ENCODE peak calls at places on chromosomes 1 and 21, in six cellular contexts. C, D, J, Z, V and E are unnamed samples.

GRCh38 chr21:41458121-41458520 is 32.1 kb downstream of the MX1 start:
- DNase-seq in C (no peak), D (no peak), J (no peak), Z (no peak), V (no peak), E (no peak)

GRCh38 chr1:67534627-67535065 is 104.4 kb upstream of the SERBP1 start:
- DNase-seq in C (no peak), D (no peak), J (no peak), Z (no peak), V (no peak), E (no peak)

GRCh38 chr1:181390350-181391080 is 92.8 kb upstream of the CACNA1E start:
- DNase-seq in C (no peak), D (no peak), J (no peak), Z (no peak), V (no peak), E (peak)

GRCh38 chr1:162185299-162185698 is 115.8 kb downstream of the NOS1AP start:
- DNase-seq in C (no peak), D (peak), J (no peak), Z (no peak), V (no peak), E (no peak)

GRCh38 chr1:85894651-85895050 is 186.4 kb upstream of the ZNHIT6 start:
- DNase-seq in C (no peak), D (peak), J (peak), Z (peak), V (no peak), E (peak)

GRCh38 chr1:159647616-159648015 is 60.0 kb downstream of the APCS start:
- DNase-seq in C (no peak), D (no peak), J (no peak), Z (no peak), V (no peak), E (no peak)

GRCh38 chr21:37281993-37282392 is 14.9 kb upstream of the VPS26C start:
- DNase-seq in C (no peak), D (peak), J (no peak), Z (no peak), V (peak), E (no peak)

GRCh38 chr1:36175137-36176095 is 19.5 kb downstream of the MAP7D1 start:
- DNase-seq in C (peak), D (no peak), J (peak), Z (no peak), V (no peak), E (no peak)

GRCh38 chr1:104072915-104073371 is 323.2 kb downstream of the AMY1C start:
- DNase-seq in C (no peak), D (no peak), J (peak), Z (no peak), V (no peak), E (no peak)

GRCh38 chr1:186864296-186864695 is 35.5 kb downstream of the PLA2G4A start:
- DNase-seq in C (no peak), D (no peak), J (no peak), Z (no peak), V (no peak), E (no peak)

GRCh38 chr1:201028473-201028889 is 5.0 kb upstream of the KIF21B start:
- DNase-seq in C (no peak), D (no peak), J (no peak), Z (no peak), V (no peak), E (no peak)

GRCh38 chr1:186188736-186189135 is 186.3 kb downstream of the TPR start:
- DNase-seq in C (no peak), D (no peak), J (no peak), Z (no peak), V (no peak), E (no peak)

GRCh38 chr1:64540265-64540791 is 70.4 kb downstream of the CACHD1 start:
- DNase-seq in C (no peak), D (no peak), J (peak), Z (no peak), V (no peak), E (no peak)

GRCh38 chr1:14672030-14672429 is 73.5 kb downstream of the KAZN start:
- DNase-seq in C (no peak), D (no peak), J (no peak), Z (no peak), V (no peak), E (no peak)

GRCh38 chr1:89881415-89882058 is 60.7 kb downstream of the LRRC8D start:
- DNase-seq in C (no peak), D (no peak), J (no peak), Z (no peak), V (no peak), E (no peak)

GRCh38 chr1:228017356-228018124 is 10.7 kb downstream of the WNT3A start:
- DNase-seq in C (no peak), D (no peak), J (peak), Z (no peak), V (no peak), E (peak)

GRCh38 chr1:10962483-10962882 is 50.0 kb upstream of the TARDBP start:
- DNase-seq in C (peak), D (peak), J (no peak), Z (no peak), V (no peak), E (peak)

GRCh38 chr1:119956306-119956705 is 60.0 kb upstream of the ADAM30 start:
- DNase-seq in C (no peak), D (no peak), J (no peak), Z (no peak), V (no peak), E (no peak)

GRCh38 chr1:157230500-157230899 is 92.3 kb upstream of the ETV3 start:
- DNase-seq in C (no peak), D (no peak), J (no peak), Z (no peak), V (no peak), E (no peak)

GRCh38 chr1:79657916-79658662 is 651.6 kb upstream of the ADGRL4 start:
- DNase-seq in C (no peak), D (no peak), J (no peak), Z (no peak), V (no peak), E (no peak)

GRCh38 chr1:111499026-111499790 is 4.2 kb downstream of the ADORA3 start:
- DNase-seq in C (no peak), D (no peak), J (no peak), Z (no peak), V (no peak), E (no peak)

GRCh38 chr21:36792505-36792967 is 93.6 kb downstream of the SIM2 start:
- DNase-seq in C (no peak), D (no peak), J (no peak), Z (no peak), V (no peak), E (no peak)

GRCh38 chr21:15250384-15250783 is 185.6 kb upstream of the NRIP1 start:
- DNase-seq in C (no peak), D (no peak), J (no peak), Z (no peak), V (no peak), E (no peak)

GRCh38 chr1:179121159-179121938 is 39.5 kb downstream of the TOR3A start:
- DNase-seq in C (no peak), D (peak), J (no peak), Z (peak), V (no peak), E (peak)

GRCh38 chr21:39397651-39398385 is 47.8 kb downstream of the LCA5L start:
- DNase-seq in C (no peak), D (no peak), J (no peak), Z (no peak), V (no peak), E (no peak)

GRCh38 chr21:42219606-42220137 is 732 bp downstream of the ABCG1 start:
- DNase-seq in C (peak), D (peak), J (no peak), Z (no peak), V (peak), E (peak)

GRCh38 chr1:166174108-166174507 is 7.3 kb upstream of the FAM78B start:
- DNase-seq in C (peak), D (peak), J (no peak), Z (no peak), V (no peak), E (peak)

GRCh38 chr1:66000033-66000637 is 207.4 kb downstream of the PDE4B start:
- DNase-seq in C (no peak), D (no peak), J (no peak), Z (no peak), V (no peak), E (no peak)

GRCh38 chr21:41207401-41208388 is 39.7 kb downstream of the BACE2 start:
- DNase-seq in C (peak), D (no peak), J (peak), Z (no peak), V (no peak), E (no peak)

GRCh38 chr1:204573563-204573925 is 57.3 kb downstream of the MDM4 start:
- DNase-seq in C (no peak), D (peak), J (no peak), Z (no peak), V (no peak), E (no peak)

GRCh38 chr1:229252228-229252984 is 18.5 kb upstream of the RAB4A start:
- DNase-seq in C (no peak), D (no peak), J (no peak), Z (no peak), V (no peak), E (no peak)

GRCh38 chr1:41964400-41964799 is 45.7 kb upstream of the HIVEP3 start:
- DNase-seq in C (no peak), D (no peak), J (no peak), Z (no peak), V (no peak), E (no peak)

GRCh38 chr1:117613249-117613968 is 7.6 kb downstream of the TENT5C start:
- DNase-seq in C (no peak), D (no peak), J (no peak), Z (no peak), V (no peak), E (no peak)

GRCh38 chr1:214573386-214574358 is 22.3 kb upstream of the PTPN14 start:
- DNase-seq in C (no peak), D (no peak), J (no peak), Z (no peak), V (no peak), E (no peak)

GRCh38 chr1:36225298-36225899 is 1.2 kb downstream of the THRAP3 start:
- DNase-seq in C (no peak), D (no peak), J (no peak), Z (no peak), V (no peak), E (no peak)